ENCODE peak calls at places on chromosomes 6 and 20, in four cellular contexts. One of them, this sample, is unnamed.

GRCh38 chr6:131061041-131061770 is 1.8 kb downstream of the EPB41L2 start:
- DNase-seq in GM12878: no peak
- DNase-seq in K562: no peak
- DNase-seq in A549: peak
- DNase-seq in this sample: peak

GRCh38 chr6:31847276-31847978 is 15.2 kb downstream of the NEU1 start:
- DNase-seq in GM12878: no peak
- DNase-seq in K562: peak
- DNase-seq in A549: no peak
- DNase-seq in this sample: no peak

GRCh38 chr6:51559059-51559458 is 528.4 kb downstream of the PKHD1 start:
- DNase-seq in GM12878: no peak
- DNase-seq in K562: no peak
- DNase-seq in A549: no peak
- DNase-seq in this sample: peak

GRCh38 chr6:81759782-81760181 is 7.3 kb upstream of the TENT5A start:
- DNase-seq in GM12878: no peak
- DNase-seq in K562: no peak
- DNase-seq in A549: peak
- DNase-seq in this sample: no peak

GRCh38 chr6:218153-219018 is 73.9 kb upstream of the DUSP22 start:
- DNase-seq in GM12878: peak
- DNase-seq in K562: no peak
- DNase-seq in A549: no peak
- DNase-seq in this sample: no peak

GRCh38 chr6:132614554-132614953 is 9.5 kb downstream of the TAAR2 start:
- DNase-seq in GM12878: no peak
- DNase-seq in K562: no peak
- DNase-seq in A549: no peak
- DNase-seq in this sample: no peak

GRCh38 chr6:21666200-21666671 is 72.7 kb downstream of the SOX4 start:
- DNase-seq in GM12878: no peak
- DNase-seq in K562: no peak
- DNase-seq in A549: no peak
- DNase-seq in this sample: no peak

GRCh38 chr6:53124131-53124800 is 24.4 kb downstream of the GCM1 start:
- DNase-seq in GM12878: no peak
- DNase-seq in K562: no peak
- DNase-seq in A549: no peak
- DNase-seq in this sample: no peak

GRCh38 chr20:57586370-57586793 is 25.5 kb downstream of the PCK1 start:
- DNase-seq in GM12878: no peak
- DNase-seq in K562: no peak
- DNase-seq in A549: no peak
- DNase-seq in this sample: peak

GRCh38 chr6:83055366-83055964 is 10.2 kb downstream of the UBE3D start:
- DNase-seq in GM12878: no peak
- DNase-seq in K562: peak
- DNase-seq in A549: peak
- DNase-seq in this sample: peak

GRCh38 chr6:116405147-116405546 is 34.4 kb downstream of the DSE start:
- DNase-seq in GM12878: peak
- DNase-seq in K562: no peak
- DNase-seq in A549: no peak
- DNase-seq in this sample: no peak

GRCh38 chr6:108020438-108021116 is 54.0 kb downstream of the OSTM1 start:
- DNase-seq in GM12878: no peak
- DNase-seq in K562: no peak
- DNase-seq in A549: no peak
- DNase-seq in this sample: no peak

GRCh38 chr6:141956868-141957267 is 175.9 kb upstream of the GJE1 start:
- DNase-seq in GM12878: no peak
- DNase-seq in K562: no peak
- DNase-seq in A549: no peak
- DNase-seq in this sample: no peak

GRCh38 chr6:109296305-109296915 is 85.9 kb downstream of the CD164 start:
- DNase-seq in GM12878: no peak
- DNase-seq in K562: no peak
- DNase-seq in A549: peak
- DNase-seq in this sample: peak

GRCh38 chr6:159074120-159074684 is 29.4 kb upstream of the TAGAP start:
- DNase-seq in GM12878: no peak
- DNase-seq in K562: peak
- DNase-seq in A549: peak
- DNase-seq in this sample: no peak

GRCh38 chr6:82385961-82386360 is 22.3 kb downstream of the TPBG start:
- DNase-seq in GM12878: no peak
- DNase-seq in K562: no peak
- DNase-seq in A549: no peak
- DNase-seq in this sample: no peak

GRCh38 chr6:116986819-116987218 is 109.8 kb downstream of the RFX6 start:
- DNase-seq in GM12878: no peak
- DNase-seq in K562: no peak
- DNase-seq in A549: no peak
- DNase-seq in this sample: no peak

GRCh38 chr6:82000551-82000950 is 247.0 kb downstream of the IBTK start:
- DNase-seq in GM12878: no peak
- DNase-seq in K562: no peak
- DNase-seq in A549: no peak
- DNase-seq in this sample: no peak

GRCh38 chr20:64119681-64120341 is 12.4 kb upstream of the NPBWR2 start:
- DNase-seq in GM12878: no peak
- DNase-seq in K562: no peak
- DNase-seq in A549: no peak
- DNase-seq in this sample: no peak

GRCh38 chr6:57013501-57013900 is 33.0 kb upstream of the KIAA1586 start:
- DNase-seq in GM12878: no peak
- DNase-seq in K562: no peak
- DNase-seq in A549: no peak
- DNase-seq in this sample: no peak

GRCh38 chr6:134176283-134176975 is 124.0 kb upstream of the SLC2A12 start:
- DNase-seq in GM12878: no peak
- DNase-seq in K562: no peak
- DNase-seq in A549: no peak
- DNase-seq in this sample: no peak

GRCh38 chr6:40848038-40848437 is 191.0 kb downstream of the UNC5CL start:
- DNase-seq in GM12878: no peak
- DNase-seq in K562: no peak
- DNase-seq in A549: no peak
- DNase-seq in this sample: no peak

GRCh38 chr6:113833537-113833936 is 23.6 kb upstream of the MARCKS start:
- DNase-seq in GM12878: no peak
- DNase-seq in K562: no peak
- DNase-seq in A549: no peak
- DNase-seq in this sample: no peak

GRCh38 chr6:26172496-26172958 is 85.3 kb downstream of the HFE start:
- DNase-seq in GM12878: no peak
- DNase-seq in K562: no peak
- DNase-seq in A549: no peak
- DNase-seq in this sample: no peak

GRCh38 chr6:132236744-132237143 is 164.5 kb downstream of the MOXD1 start:
- DNase-seq in GM12878: no peak
- DNase-seq in K562: no peak
- DNase-seq in A549: no peak
- DNase-seq in this sample: no peak

GRCh38 chr6:3159805-3160781 is 2.7 kb upstream of the TUBB2A start:
- DNase-seq in GM12878: no peak
- DNase-seq in K562: peak
- DNase-seq in A549: peak
- DNase-seq in this sample: peak

GRCh38 chr6:28081486-28081751 is 1.1 kb downstream of the ZNF165 start:
- DNase-seq in GM12878: peak
- DNase-seq in K562: no peak
- DNase-seq in A549: no peak
- DNase-seq in this sample: no peak

GRCh38 chr6:142718667-142719191 is 226.2 kb downstream of the HIVEP2 start:
- DNase-seq in GM12878: no peak
- DNase-seq in K562: no peak
- DNase-seq in A549: no peak
- DNase-seq in this sample: no peak

GRCh38 chr6:373773-374724 is 17.5 kb upstream of the IRF4 start:
- DNase-seq in GM12878: no peak
- DNase-seq in K562: no peak
- DNase-seq in A549: no peak
- DNase-seq in this sample: no peak

GRCh38 chr6:169000022-169000421 is 253.6 kb downstream of the THBS2 start:
- DNase-seq in GM12878: no peak
- DNase-seq in K562: no peak
- DNase-seq in A549: no peak
- DNase-seq in this sample: no peak

GRCh38 chr20:34541264-34541901 is 17.1 kb upstream of the MAP1LC3A start:
- DNase-seq in GM12878: no peak
- DNase-seq in K562: no peak
- DNase-seq in A549: no peak
- DNase-seq in this sample: no peak

GRCh38 chr20:48648482-48649051 is 179.2 kb downstream of the PREX1 start:
- DNase-seq in GM12878: no peak
- DNase-seq in K562: no peak
- DNase-seq in A549: no peak
- DNase-seq in this sample: no peak

GRCh38 chr6:90186637-90187361 is 109.8 kb downstream of the BACH2 start:
- DNase-seq in GM12878: no peak
- DNase-seq in K562: no peak
- DNase-seq in A549: no peak
- DNase-seq in this sample: no peak

GRCh38 chr20:2751868-2752630 is 48.4 kb downstream of the CPXM1 start:
- DNase-seq in GM12878: no peak
- DNase-seq in K562: peak
- DNase-seq in A549: peak
- DNase-seq in this sample: no peak

GRCh38 chr6:106098383-106099234 is 12.5 kb downstream of the PRDM1 start:
- DNase-seq in GM12878: peak
- DNase-seq in K562: peak
- DNase-seq in A549: peak
- DNase-seq in this sample: no peak

GRCh38 chr6:146598785-146599405 is at the start of gene ADGB:
- DNase-seq in GM12878: no peak
- DNase-seq in K562: peak
- DNase-seq in A549: peak
- DNase-seq in this sample: peak

GRCh38 chr6:167210375-167211295 is 52.9 kb upstream of the GPR31 start:
- DNase-seq in GM12878: no peak
- DNase-seq in K562: no peak
- DNase-seq in A549: no peak
- DNase-seq in this sample: peak

GRCh38 chr20:7161690-7162089 is 394.2 kb downstream of the BMP2 start:
- DNase-seq in GM12878: no peak
- DNase-seq in K562: no peak
- DNase-seq in A549: peak
- DNase-seq in this sample: peak

GRCh38 chr20:63422653-63423052 is 49.8 kb downstream of the KCNQ2 start:
- DNase-seq in GM12878: no peak
- DNase-seq in K562: no peak
- DNase-seq in A549: no peak
- DNase-seq in this sample: no peak

GRCh38 chr20:40741507-40742106 is 52.6 kb upstream of the MAFB start:
- DNase-seq in GM12878: no peak
- DNase-seq in K562: peak
- DNase-seq in A549: peak
- DNase-seq in this sample: peak

GRCh38 chr20:40744072-40744471 is 55.0 kb upstream of the MAFB start:
- DNase-seq in GM12878: no peak
- DNase-seq in K562: no peak
- DNase-seq in A549: no peak
- DNase-seq in this sample: no peak

GRCh38 chr20:40739841-40740240 is 50.8 kb upstream of the MAFB start:
- DNase-seq in GM12878: no peak
- DNase-seq in K562: no peak
- DNase-seq in A549: no peak
- DNase-seq in this sample: no peak

GRCh38 chr20:40744494-40745175 is 55.6 kb upstream of the MAFB start:
- DNase-seq in GM12878: no peak
- DNase-seq in K562: no peak
- DNase-seq in A549: no peak
- DNase-seq in this sample: no peak

GRCh38 chr20:40743172-40743775 is 54.2 kb upstream of the MAFB start:
- DNase-seq in GM12878: no peak
- DNase-seq in K562: no peak
- DNase-seq in A549: no peak
- DNase-seq in this sample: no peak
- TF ChIP-seq POLR2AphosphoS2 in GM12878: no peak
- TF ChIP-seq POLR2AphosphoS2 in K562: no peak
- TF ChIP-seq POLR2AphosphoS2 in A549: no peak
- TF ChIP-seq POLR2AphosphoS2 in this sample: no peak

DNA sequence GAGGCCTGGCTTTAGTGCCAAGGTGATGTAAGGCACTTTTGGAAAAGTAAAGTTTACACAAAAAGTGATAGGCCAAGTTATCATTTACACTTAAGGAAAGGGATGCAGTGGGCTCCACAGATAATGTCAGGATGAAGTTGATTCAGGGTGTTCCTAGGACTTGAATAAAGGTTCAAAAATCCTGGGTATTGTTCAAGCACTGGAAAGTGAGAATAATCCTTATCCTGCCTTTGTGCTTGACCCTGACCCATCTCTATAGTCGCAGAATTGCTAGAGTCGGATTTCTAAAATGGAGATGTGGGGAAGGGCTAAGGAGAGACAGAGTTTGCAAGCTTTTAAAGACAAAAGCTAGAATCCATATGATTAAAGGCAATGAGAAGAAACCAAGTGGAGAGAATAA is 115.6 kb downstream of the TIAM2 start:
- DNase-seq in GM12878: no peak
- DNase-seq in K562: no peak
- DNase-seq in A549: no peak
- DNase-seq in this sample: no peak
- TF ChIP-seq POLR2AphosphoS2 in GM12878: no peak
- TF ChIP-seq POLR2AphosphoS2 in K562: no peak
- TF ChIP-seq POLR2AphosphoS2 in A549: no peak
- TF ChIP-seq POLR2AphosphoS2 in this sample: no peak

GRCh38 chr6:92159046-92159445 is 1260.3 kb downstream of the EPHA7 start:
- DNase-seq in GM12878: no peak
- DNase-seq in K562: peak
- DNase-seq in A549: no peak
- DNase-seq in this sample: no peak
- TF ChIP-seq POLR2AphosphoS2 in GM12878: no peak
- TF ChIP-seq POLR2AphosphoS2 in K562: no peak
- TF ChIP-seq POLR2AphosphoS2 in A549: no peak
- TF ChIP-seq POLR2AphosphoS2 in this sample: no peak

DNA sequence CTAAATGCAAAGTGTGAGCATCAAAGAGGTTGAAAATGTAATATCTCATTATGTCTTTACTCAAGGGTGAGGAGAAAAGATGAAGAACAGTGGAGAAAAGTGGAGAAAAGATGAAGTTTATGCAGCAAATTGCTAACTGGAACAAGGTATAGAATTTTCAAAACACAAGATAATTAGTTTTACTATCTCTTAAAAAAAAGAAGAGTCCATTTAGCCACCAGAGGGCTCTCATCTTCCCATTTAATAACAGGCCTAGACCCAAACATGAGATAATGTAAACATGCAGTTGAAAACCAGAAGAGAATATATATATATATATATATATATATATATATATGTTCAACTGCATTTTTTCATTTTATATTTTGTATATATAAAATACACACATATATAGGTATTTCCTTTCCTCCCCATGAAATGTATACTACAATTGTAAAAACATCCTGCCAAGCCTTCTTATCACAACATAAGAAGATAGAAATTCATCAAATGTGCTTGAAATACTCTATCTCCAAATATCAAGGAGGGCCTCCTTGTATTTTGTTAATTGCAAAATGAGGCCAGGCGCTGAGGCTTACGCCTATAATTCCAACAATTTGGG is 78.4 kb downstream of the ADTRP start:
- DNase-seq in GM12878: no peak
- DNase-seq in K562: peak
- DNase-seq in A549: peak
- DNase-seq in this sample: peak
- TF ChIP-seq POLR2AphosphoS2 in GM12878: no peak
- TF ChIP-seq POLR2AphosphoS2 in K562: no peak
- TF ChIP-seq POLR2AphosphoS2 in A549: no peak
- TF ChIP-seq POLR2AphosphoS2 in this sample: no peak